ENCODE peak calls at places on chromosomes 7 and 10, in ten cellular contexts. M is IMR-90, A is breast epithelium, K is spleen, I is stomach, N is uterus, W is HepG2, Z is heart left ventricle, J is adrenal gland, F is body of pancreas. Y is an unnamed sample.

GRCh38 chr7:92648082-92648481 is 57.9 kb upstream of the FAM133B start:
- DNase-seq in M (no peak), F (no peak), I (no peak), K (no peak), J (no peak), A (no peak), N (no peak), Z (no peak), W (no peak), Y (no peak)

GRCh38 chr10:115141254-115141653 is 48.1 kb downstream of the ATRNL1 start:
- DNase-seq in A (no peak), I (no peak), N (no peak), K (no peak), W (no peak), F (no peak), Z (no peak), J (no peak), M (peak; percentile 12), Y (no peak)

GRCh38 chr7:55160539-55160938 is 141.7 kb downstream of the EGFR start:
- DNase-seq in J (no peak), I (no peak), M (peak; percentile 94), A (no peak), N (no peak), W (no peak), K (no peak), Z (no peak), F (no peak), Y (no peak)

GRCh38 chr7:33744293-33744692 is 161.0 kb upstream of the BMPER start:
- DNase-seq in N (no peak), I (no peak), A (no peak), Z (no peak), K (no peak), W (peak; percentile 58), M (peak; percentile 14), J (no peak), F (no peak), Y (peak; percentile 54)

GRCh38 chr10:128096486-128097199 is 29.6 kb downstream of the MKI67 start:
- DNase-seq in K (no peak), A (no peak), I (no peak), W (no peak), N (no peak), F (no peak), M (no peak), Z (no peak), J (no peak), Y (no peak)

GRCh38 chr7:154212861-154213260 is 160.7 kb downstream of the DPP6 start:
- DNase-seq in K (no peak), W (no peak), Z (no peak), I (no peak), J (no peak), M (no peak), A (no peak), N (no peak), F (no peak), Y (no peak)

GRCh38 chr10:15112657-15113056 is 15.5 kb downstream of the RPP38 start:
- DNase-seq in J (no peak), A (no peak), W (no peak), N (no peak), K (no peak), M (no peak), F (no peak), Z (no peak), I (no peak), Y (no peak)

GRCh38 chr7:113657603-113658002 is 261.2 kb downstream of the PPP1R3A start:
- DNase-seq in W (no peak), N (no peak), K (no peak), I (no peak), M (no peak), Z (no peak), A (no peak), J (no peak), F (no peak), Y (no peak)

GRCh38 chr10:72072639-72073038 is 15.7 kb downstream of the SPOCK2 start:
- DNase-seq in W (no peak), N (no peak), Z (no peak), I (no peak), M (no peak), K (peak; percentile 59), J (no peak), F (no peak), A (no peak), Y (no peak)

GRCh38 chr10:72072046-72072445 is 16.3 kb downstream of the SPOCK2 start:
- DNase-seq in F (no peak), N (no peak), J (no peak), W (no peak), I (no peak), M (no peak), K (peak; percentile 66), Z (no peak), A (no peak), Y (no peak)

GRCh38 chr10:72074413-72075183 is 13.8 kb downstream of the SPOCK2 start:
- DNase-seq in I (no peak), J (no peak), N (no peak), F (no peak), Z (no peak), W (no peak), M (no peak), K (peak; percentile 48), A (no peak), Y (no peak)

GRCh38 chr10:72075184-72076115 is 12.9 kb downstream of the SPOCK2 start:
- DNase-seq in K (peak; percentile 54), Z (no peak), J (no peak), M (no peak), A (no peak), F (no peak), N (no peak), W (no peak), I (no peak), Y (no peak)

GRCh38 chr10:72073677-72074412 is 14.5 kb downstream of the SPOCK2 start:
- DNase-seq in A (no peak), N (no peak), K (no peak), W (no peak), J (no peak), M (no peak), I (no peak), Z (no peak), F (no peak), Y (no peak)
- TF ChIP-seq POLR2A in A (no peak), N (no peak), K (no peak), W (no peak), J (no peak), M (no peak), I (no peak), Z (no peak), F (no peak), Y (no peak)

DNA sequence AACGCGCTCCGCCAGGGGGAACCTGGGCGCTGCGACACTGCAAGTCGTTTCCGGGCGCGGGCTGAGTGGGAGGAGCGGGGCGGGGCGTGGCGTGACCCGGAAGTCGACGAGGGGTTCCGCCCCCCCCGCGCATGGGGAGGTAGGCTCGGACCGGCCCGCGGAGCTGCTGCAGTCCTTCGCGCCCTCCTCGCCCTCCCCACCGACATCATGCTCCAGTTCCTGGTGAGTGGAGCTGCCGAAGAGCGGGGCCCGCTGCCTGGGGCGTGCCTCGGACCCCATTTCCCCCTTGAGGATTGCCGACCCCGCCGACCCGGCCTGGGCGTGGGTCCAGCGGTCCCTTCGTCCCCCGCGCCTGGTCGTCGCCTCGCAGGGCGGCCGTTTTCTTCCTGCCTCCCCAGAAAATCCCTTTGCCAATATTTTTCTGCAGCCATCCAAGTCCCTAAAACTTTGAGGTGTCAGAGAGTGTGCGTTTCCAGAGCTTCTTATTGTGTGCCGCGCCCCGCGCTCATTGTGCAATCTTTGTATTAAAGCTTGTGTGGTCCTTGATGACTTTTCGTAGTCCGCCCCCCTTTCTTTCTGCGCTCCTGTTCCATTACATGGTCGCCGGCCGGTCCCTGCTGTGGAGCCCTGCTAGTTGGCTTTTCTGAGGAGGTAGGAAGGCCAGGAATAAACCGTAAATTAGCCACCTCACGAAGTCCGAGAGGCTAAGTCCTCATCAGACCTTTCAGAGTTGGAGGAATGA is at the start of gene STMP1:
- DNase-seq in J (peak; percentile 98), W (peak; percentile 81), F (peak; percentile 98), M (peak; percentile 96), A (peak; percentile 95), I (peak; percentile 97), Z (peak; percentile 97), K (peak; percentile 99), N (peak; percentile 95), Y (peak; percentile 78)
- TF ChIP-seq POLR2A in J (peak; percentile 87), W (peak; percentile 95), F (peak; percentile 95), M (peak; percentile 94), A (peak; percentile 88), I (peak; percentile 89), Z (peak; percentile 94), K (peak; percentile 74), N (peak; percentile 78), Y (peak; percentile 99)

DNA sequence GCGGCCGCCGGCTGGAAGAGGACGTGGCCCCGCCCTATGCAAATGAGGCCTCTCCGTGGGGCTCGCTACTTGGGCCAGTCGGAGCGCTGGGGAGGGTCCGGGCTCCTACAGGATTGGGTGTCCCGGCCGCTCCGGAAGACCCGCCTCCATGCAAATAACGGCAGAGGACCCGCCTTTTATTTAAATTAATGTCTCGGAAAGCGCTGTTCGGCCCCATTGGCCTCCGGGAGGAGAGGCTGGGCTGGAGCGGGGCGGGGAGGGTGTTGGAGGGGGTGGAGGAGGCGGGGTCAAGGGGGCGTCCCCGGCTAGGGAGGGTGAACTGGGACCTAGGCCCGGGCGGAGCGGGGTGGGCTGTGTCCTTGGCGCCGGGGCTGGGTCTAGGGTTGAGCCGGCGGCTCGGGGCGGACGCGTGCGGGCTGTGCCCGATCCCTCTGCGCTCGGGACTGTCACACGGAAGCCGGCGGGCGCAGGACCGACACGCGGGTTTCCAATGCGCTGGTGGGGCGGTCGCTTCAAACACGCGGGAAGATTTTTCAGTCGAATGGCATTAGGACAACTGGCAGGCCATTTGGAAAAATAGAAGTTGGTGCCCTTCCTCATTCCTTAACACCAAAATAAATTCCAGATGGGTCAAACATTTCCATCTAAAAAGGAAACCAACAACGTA is 344 bp upstream of the POLM start:
- DNase-seq in Z (peak; percentile 99), A (peak; percentile 99), W (peak; percentile 98), M (peak; percentile 98), I (peak; percentile 99), F (peak; percentile 99), N (peak; percentile 98), J (peak; percentile 99), K (peak; percentile 100), Y (peak; percentile 97)
- TF ChIP-seq POLR2A in Z (peak; percentile 82), A (peak; percentile 28), W (peak; percentile 75), M (no peak), I (no peak), F (peak; percentile 72), N (peak; percentile 70), J (no peak), K (no peak), Y (peak; percentile 89)

DNA sequence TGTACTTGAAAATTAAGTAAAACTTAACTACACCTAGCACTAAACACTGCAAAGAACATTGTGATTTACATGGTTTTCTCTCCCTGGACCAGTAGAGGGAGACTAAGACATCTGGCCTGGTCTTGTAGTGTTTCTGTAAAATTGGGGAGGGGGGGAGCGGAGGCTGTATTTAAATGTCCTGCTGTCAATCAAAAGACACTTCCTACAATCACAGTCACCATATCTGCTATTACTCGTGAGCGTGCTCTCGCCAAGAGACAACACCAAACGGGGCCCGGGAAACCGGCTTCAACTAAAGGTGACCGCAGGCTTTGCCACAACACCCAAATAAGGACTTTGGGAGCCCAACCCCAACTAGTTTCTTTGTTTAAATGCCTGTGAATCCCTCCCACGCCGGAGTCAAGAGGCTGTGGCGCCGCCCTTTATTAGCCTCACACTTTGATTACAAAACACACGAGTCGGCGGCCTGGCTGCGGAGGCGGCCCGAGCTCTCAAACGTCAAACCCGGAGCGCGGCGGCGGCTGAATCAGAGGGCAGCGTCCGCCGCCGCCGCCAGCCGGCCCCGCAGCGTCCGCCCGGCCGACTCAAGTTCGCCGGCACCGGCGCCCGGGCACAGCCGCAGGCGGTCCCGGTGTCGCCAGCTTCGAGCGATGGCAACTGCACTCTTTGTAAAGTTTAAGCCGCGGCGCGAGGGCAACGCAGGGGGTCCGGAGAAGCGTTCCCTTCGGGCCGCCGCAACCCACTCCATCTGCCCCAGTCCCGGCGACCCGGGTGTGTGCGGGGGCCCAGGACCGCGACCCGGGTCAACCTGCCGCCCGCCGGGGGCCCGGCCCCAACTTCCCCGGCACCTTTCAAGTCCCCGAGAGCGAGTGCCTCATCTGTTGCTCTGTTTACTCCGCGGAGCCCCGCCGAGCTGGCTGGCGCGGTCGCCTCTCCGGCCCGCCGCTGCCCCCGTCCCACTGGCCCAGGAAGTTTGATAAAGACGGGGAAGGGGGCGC is 1.3 kb downstream of the KDM7A start:
- DNase-seq in I (peak; percentile 94), N (peak; percentile 87), Z (peak; percentile 91), F (peak; percentile 90), A (peak; percentile 96), W (peak; percentile 96), M (peak; percentile 92), J (peak; percentile 95), K (peak; percentile 97), Y (peak; percentile 61)
- TF ChIP-seq POLR2A in I (peak; percentile 46), N (peak; percentile 82), Z (peak; percentile 97), F (peak; percentile 93), A (peak; percentile 58), W (no peak), M (peak; percentile 98), J (peak; percentile 94), K (peak; percentile 96), Y (no peak)